ENCODE peak calls at places on chromosomes 11 and 22, in eight cellular contexts. J is globus pallidus; H is kidney; U is activated effector memory CD4-positive, alpha-beta T cell treated with Interleukin-2 at 50 U/mL for 16 hours; G is activated T-cell treated with anti-CD3 and anti-CD28 coated beads, Interleukin-2, amount 50 U/mL, for 1 hour; Z is KG1; S is head of caudate nucleus; C is neuronal stem cell. P is an unnamed sample.

GRCh38 chr22:37302617-37303555 is 20.6 kb downstream of the CYTH4 start:
- DNase-seq in J (no peak), H (no peak), U (no peak), G (no peak), Z (no peak), S (no peak), C (peak; percentile 31), P (no peak)

GRCh38 chr11:121886956-121887355 is 229.1 kb downstream of the BLID start:
- DNase-seq in J (no peak), H (no peak), U (no peak), G (no peak), Z (no peak), S (no peak), C (no peak), P (no peak)

GRCh38 chr22:22853713-22854112 is 33.9 kb upstream of the IGLL5 start:
- DNase-seq in J (no peak), H (no peak), U (no peak), G (no peak), Z (no peak), S (no peak), C (no peak), P (no peak)

GRCh38 chr11:71447791-71448256 is 369 bp downstream of the DHCR7 start:
- DNase-seq in J (no peak), H (no peak), U (no peak), G (peak; percentile 61), Z (no peak), S (peak; percentile 43), C (peak; percentile 48), P (peak; percentile 76)

GRCh38 chr11:93481279-93481678 is 61.9 kb downstream of the SMCO4 start:
- DNase-seq in J (no peak), H (no peak), U (no peak), G (no peak), Z (no peak), S (no peak), C (no peak), P (no peak)

GRCh38 chr11:62001450-62002178 is 34.2 kb upstream of the FTH1 start:
- DNase-seq in J (no peak), H (no peak), U (no peak), G (no peak), Z (no peak), S (no peak), C (no peak), P (peak; percentile 66)

GRCh38 chr11:60315866-60316265 is 11.2 kb upstream of the MS4A6E start:
- DNase-seq in J (no peak), H (no peak), U (no peak), G (no peak), Z (no peak), S (no peak), C (peak; percentile 35), P (no peak)

GRCh38 chr11:65560555-65561418 is 2.6 kb upstream of the LTBP3 start:
- DNase-seq in J (peak; percentile 74), H (peak; percentile 84), U (no peak), G (no peak), Z (no peak), S (peak; percentile 73), C (no peak), P (no peak)

GRCh38 chr11:126716456-126717083 is 284.0 kb downstream of the KIRREL3 start:
- DNase-seq in J (peak; percentile 78), H (no peak), U (peak; percentile 10), G (no peak), Z (peak; percentile 10), S (peak; percentile 62), C (no peak), P (no peak)

GRCh38 chr22:26983311-26983710 is 325.9 kb downstream of the MIAT start:
- DNase-seq in J (no peak), H (no peak), U (no peak), G (no peak), Z (no peak), S (no peak), C (no peak), P (no peak)

GRCh38 chr22:31106651-31107205 is 640 bp downstream of the SELENOM start:
- DNase-seq in J (no peak), H (no peak), U (no peak), G (no peak), Z (no peak), S (no peak), C (no peak), P (no peak)

GRCh38 chr22:45844009-45844408 is 133.0 kb downstream of the WNT7B start:
- DNase-seq in J (no peak), H (no peak), U (no peak), G (no peak), Z (no peak), S (no peak), C (no peak), P (no peak)

GRCh38 chr22:41256254-41256897 is 15.6 kb upstream of the CHADL start:
- DNase-seq in J (no peak), H (no peak), U (no peak), G (no peak), Z (no peak), S (no peak), C (no peak), P (no peak)

GRCh38 chr11:91296628-91297027 is 928.0 kb upstream of the FAT3 start:
- DNase-seq in J (no peak), H (no peak), U (no peak), G (no peak), Z (no peak), S (no peak), C (no peak), P (no peak)

GRCh38 chr11:2532704-2533641 is 88.2 kb downstream of the KCNQ1 start:
- DNase-seq in J (peak; percentile 77), H (peak; percentile 96), U (peak; percentile 80), G (peak; percentile 94), Z (peak; percentile 89), S (peak; percentile 88), C (peak; percentile 94), P (peak; percentile 95)

GRCh38 chr11:3224730-3225098 is 6.1 kb upstream of the MRGPRG start:
- DNase-seq in J (no peak), H (no peak), U (no peak), G (peak; percentile 10), Z (no peak), S (no peak), C (no peak), P (no peak)

GRCh38 chr11:132220464-132220863 is 850.0 kb downstream of the NTM start:
- DNase-seq in J (no peak), H (no peak), U (no peak), G (no peak), Z (no peak), S (no peak), C (no peak), P (no peak)

GRCh38 chr11:127919206-127920000 is 668.0 kb downstream of the ETS1 start:
- DNase-seq in J (no peak), H (no peak), U (no peak), G (no peak), Z (no peak), S (no peak), C (no peak), P (no peak)

GRCh38 chr11:61369372-61370348 is 7.5 kb downstream of the TMEM138 start:
- DNase-seq in J (no peak), H (peak; percentile 91), U (no peak), G (no peak), Z (no peak), S (no peak), C (no peak), P (no peak)

GRCh38 chr11:73367482-73368024 is 8.6 kb upstream of the RELT start:
- DNase-seq in J (no peak), H (no peak), U (no peak), G (no peak), Z (no peak), S (no peak), C (no peak), P (no peak)

GRCh38 chr11:95338430-95338991 is 107.5 kb upstream of the SESN3 start:
- DNase-seq in J (peak; percentile 73), H (peak; percentile 82), U (no peak), G (no peak), Z (no peak), S (peak; percentile 38), C (no peak), P (peak; percentile 71)

GRCh38 chr22:17920145-17920605 is 104.2 kb downstream of the MICAL3 start:
- DNase-seq in J (no peak), H (peak; percentile 85), U (no peak), G (no peak), Z (no peak), S (no peak), C (no peak), P (no peak)

GRCh38 chr22:35510951-35511350 is 29.7 kb upstream of the RASD2 start:
- DNase-seq in J (no peak), H (no peak), U (no peak), G (no peak), Z (no peak), S (no peak), C (no peak), P (no peak)

GRCh38 chr11:64138413-64138812 is 27.5 kb downstream of the MACROD1 start:
- DNase-seq in J (no peak), H (no peak), U (no peak), G (no peak), Z (no peak), S (no peak), C (no peak), P (no peak)

GRCh38 chr11:94128746-94129504 is at the start of gene PANX1:
- DNase-seq in J (peak; percentile 64), H (peak; percentile 95), U (peak; percentile 67), G (peak; percentile 79), Z (peak; percentile 94), S (peak; percentile 74), C (peak; percentile 86), P (peak; percentile 93)

GRCh38 chr11:130571519-130571918 is 123.1 kb downstream of the ADAMTS15 start:
- DNase-seq in J (no peak), H (no peak), U (no peak), G (no peak), Z (no peak), S (no peak), C (no peak), P (no peak)

GRCh38 chr11:47257518-47258316 is at the start of gene NR1H3:
- DNase-seq in J (peak; percentile 33), H (peak; percentile 94), U (no peak), G (no peak), Z (no peak), S (peak; percentile 49), C (peak; percentile 58), P (peak; percentile 92)

GRCh38 chr11:127054153-127054552 is 53.6 kb upstream of the KIRREL3 start:
- DNase-seq in J (no peak), H (no peak), U (no peak), G (no peak), Z (no peak), S (peak; percentile 35), C (no peak), P (no peak)

GRCh38 chr11:75342966-75343870 is 8.2 kb downstream of the ARRB1 start:
- DNase-seq in J (no peak), H (peak; percentile 31), U (no peak), G (no peak), Z (no peak), S (no peak), C (no peak), P (peak; percentile 84)

GRCh38 chr22:16974298-16975084 is 33.5 kb downstream of the GAB4 start:
- DNase-seq in J (no peak), H (no peak), U (no peak), G (no peak), Z (no peak), S (no peak), C (no peak), P (no peak)

GRCh38 chr11:72740060-72740424 is 12.2 kb downstream of the ARAP1 start:
- DNase-seq in J (no peak), H (peak; percentile 40), U (no peak), G (no peak), Z (no peak), S (no peak), C (no peak), P (no peak)